ENCODE peak calls at places on chromosomes 4 and X, in six cellular contexts. B is NCI-H460; X is activated naive CD8-positive, alpha-beta T cell treated with anti-CD3 and anti-CD28 coated beads for 36 hours; E is sigmoid colon; F is PC-9; Z is cardiac muscle cell. D is an unnamed sample.

GRCh38 chrX:84339507-84340364 is 151.7 kb upstream of the RPS6KA6 start:
- DNase-seq in B (peak), X (no peak), E (no peak), F (no peak), Z (peak), D (no peak)

GRCh38 chr4:71692198-71692597 is 91.7 kb downstream of the GC start:
- DNase-seq in B (no peak), X (no peak), E (no peak), F (no peak), Z (no peak), D (no peak)

GRCh38 chr4:143320113-143320512 is 16.6 kb upstream of the GAB1 start:
- DNase-seq in B (no peak), X (no peak), E (no peak), F (no peak), Z (no peak), D (no peak)

GRCh38 chrX:123358457-123358856 is 174.4 kb downstream of the GRIA3 start:
- DNase-seq in B (no peak), X (no peak), E (no peak), F (no peak), Z (no peak), D (no peak)

GRCh38 chrX:70398899-70399298 is 24.2 kb upstream of the GDPD2 start:
- DNase-seq in B (no peak), X (no peak), E (no peak), F (no peak), Z (peak), D (no peak)

GRCh38 chr4:149645790-149646189 is 169.9 kb downstream of the IQCM start:
- DNase-seq in B (no peak), X (no peak), E (no peak), F (no peak), Z (no peak), D (no peak)

GRCh38 chr4:79678472-79679202 is 270.6 kb upstream of the GK2 start:
- DNase-seq in B (no peak), X (no peak), E (no peak), F (no peak), Z (peak), D (no peak)

GRCh38 chrX:37753384-37753783 is 26.5 kb upstream of the CYBB start:
- DNase-seq in B (no peak), X (no peak), E (no peak), F (no peak), Z (no peak), D (no peak)

GRCh38 chr4:149997881-149998421 is 80.3 kb upstream of the DCLK2 start:
- DNase-seq in B (peak), X (no peak), E (no peak), F (peak), Z (no peak), D (no peak)

GRCh38 chrX:35046646-35047231 is 104.1 kb downstream of the FAM47B start:
- DNase-seq in B (no peak), X (no peak), E (no peak), F (no peak), Z (no peak), D (no peak)

GRCh38 chrX:43556207-43556606 is 99.9 kb upstream of the MAOA start:
- DNase-seq in B (no peak), X (no peak), E (no peak), F (no peak), Z (no peak), D (no peak)

GRCh38 chr4:101784957-101785356 is 5.6 kb upstream of the BANK1 start:
- DNase-seq in B (no peak), X (no peak), E (no peak), F (no peak), Z (peak), D (no peak)

GRCh38 chrX:107712231-107713204 is 63.1 kb downstream of the TSC22D3 start:
- DNase-seq in B (no peak), X (no peak), E (peak), F (no peak), Z (peak), D (no peak)

GRCh38 chrX:67570839-67571238 is 27.0 kb downstream of the AR start:
- DNase-seq in B (no peak), X (no peak), E (no peak), F (no peak), Z (no peak), D (no peak)

GRCh38 chr4:82543131-82543530 is 18.7 kb downstream of the TMEM150C start:
- DNase-seq in B (no peak), X (no peak), E (no peak), F (no peak), Z (no peak), D (no peak)

GRCh38 chr4:48346594-48346993 is 5.3 kb downstream of the SLAIN2 start:
- DNase-seq in B (no peak), X (no peak), E (no peak), F (no peak), Z (no peak), D (no peak)

GRCh38 chr4:15781427-15782095 is 3.4 kb downstream of the CD38 start:
- DNase-seq in B (no peak), X (peak), E (no peak), F (no peak), Z (peak), D (no peak)

GRCh38 chrX:23904096-23904495 is 3.6 kb downstream of the APOO start:
- DNase-seq in B (no peak), X (no peak), E (no peak), F (no peak), Z (peak), D (no peak)

GRCh38 chrX:30863969-30864368 is 25.1 kb downstream of the TAB3 start:
- DNase-seq in B (no peak), X (no peak), E (no peak), F (no peak), Z (no peak), D (no peak)

GRCh38 chr4:8403981-8404380 is 36.5 kb downstream of the ACOX3 start:
- DNase-seq in B (no peak), X (no peak), E (no peak), F (no peak), Z (no peak), D (no peak)

GRCh38 chrX:14015941-14016340 is 13.8 kb downstream of the GEMIN8 start:
- DNase-seq in B (no peak), X (no peak), E (no peak), F (no peak), Z (peak), D (no peak)

GRCh38 chr4:62028758-62029157 is 828.6 kb downstream of the ADGRL3 start:
- DNase-seq in B (no peak), X (no peak), E (no peak), F (no peak), Z (no peak), D (no peak)

GRCh38 chrX:71637253-71637618 is 18.9 kb upstream of the CXCR3 start:
- DNase-seq in B (no peak), X (no peak), E (no peak), F (no peak), Z (no peak), D (no peak)

GRCh38 chrX:41389311-41389888 is 55.4 kb downstream of the DDX3X start:
- DNase-seq in B (no peak), X (no peak), E (no peak), F (no peak), Z (no peak), D (no peak)

GRCh38 chr4:26076896-26077295 is 162.9 kb downstream of the SMIM20 start:
- DNase-seq in B (no peak), X (no peak), E (no peak), F (no peak), Z (no peak), D (no peak)

GRCh38 chrX:18721683-18722499 is 14.4 kb downstream of the PPEF1 start:
- DNase-seq in B (no peak), X (no peak), E (no peak), F (no peak), Z (no peak), D (no peak)

GRCh38 chrX:9282325-9282724 is 182.5 kb upstream of the TBL1X start:
- DNase-seq in B (no peak), X (no peak), E (no peak), F (no peak), Z (peak), D (no peak)

GRCh38 chr4:185488650-185489049 is 17.1 kb upstream of the CCDC110 start:
- DNase-seq in B (no peak), X (no peak), E (no peak), F (no peak), Z (no peak), D (no peak)

GRCh38 chr4:112060212-112060611 is 85.0 kb upstream of the FAM241A start:
- DNase-seq in B (peak), X (no peak), E (no peak), F (peak), Z (peak), D (peak)

GRCh38 chr4:85798011-85798770 is 323.2 kb downstream of the ARHGAP24 start:
- DNase-seq in B (no peak), X (no peak), E (no peak), F (no peak), Z (peak), D (no peak)

GRCh38 chr4:133320576-133321170 is 171.6 kb downstream of the PCDH10 start:
- DNase-seq in B (peak), X (no peak), E (no peak), F (peak), Z (peak), D (peak)

D was measured in endothelial cell.